ENCODE peak calls at places on chromosome 12, in ten cellular contexts. P is CD8-positive, alpha-beta T cell; W is left lung; I is nephron progenitor cell; Y is fibroblast of mammary gland; C is choroid plexus epithelial cell; B is GM20000; U is adrenal gland; X is neural crest cell; J is fibroblast of the aortic adventitia. G is an unnamed sample.

GRCh38 chr12:6775775-6776174 is 3.5 kb downstream of the LAG3 start:
- DNase-seq in P (no peak), W (no peak), I (no peak), Y (no peak), C (no peak), B (no peak), U (no peak), X (no peak), J (no peak), G (no peak)

GRCh38 chr12:104929926-104930325 is 28.2 kb downstream of the SLC41A2 start:
- DNase-seq in P (no peak), W (no peak), I (no peak), Y (peak), C (no peak), B (no peak), U (no peak), X (no peak), J (no peak), G (peak)

GRCh38 chr12:79897617-79898016 is 37.3 kb downstream of the PPP1R12A start:
- DNase-seq in P (no peak), W (no peak), I (no peak), Y (peak), C (peak), B (no peak), U (no peak), X (no peak), J (peak), G (peak)

GRCh38 chr12:39839072-39839471 is 219.5 kb upstream of the ABCD2 start:
- DNase-seq in P (no peak), W (no peak), I (no peak), Y (no peak), C (no peak), B (no peak), U (no peak), X (no peak), J (no peak), G (no peak)

GRCh38 chr12:106291342-106291741 is 11.2 kb upstream of the TCP11L2 start:
- DNase-seq in P (no peak), W (no peak), I (no peak), Y (no peak), C (no peak), B (no peak), U (no peak), X (no peak), J (no peak), G (no peak)

GRCh38 chr12:95836630-95837239 is 22.0 kb upstream of the SNRPF start:
- DNase-seq in P (no peak), W (no peak), I (no peak), Y (peak), C (peak), B (no peak), U (no peak), X (no peak), J (peak), G (peak)

GRCh38 chr12:2581293-2582045 is 213.3 kb upstream of the FKBP4 start:
- DNase-seq in P (no peak), W (no peak), I (no peak), Y (no peak), C (no peak), B (no peak), U (no peak), X (no peak), J (no peak), G (no peak)

GRCh38 chr12:100077367-100077766 is 65.3 kb downstream of the BLTP3B start:
- DNase-seq in P (no peak), W (no peak), I (no peak), Y (peak), C (peak), B (no peak), U (no peak), X (no peak), J (peak), G (no peak)

GRCh38 chr12:37672655-37673260 is 643.8 kb upstream of the ALG10B start:
- DNase-seq in P (no peak), W (no peak), I (no peak), Y (no peak), C (peak), B (no peak), U (no peak), X (no peak), J (peak), G (peak)
- TF ChIP-seq CTCF in P (no peak), W (peak), I (no peak), Y (peak), C (peak), B (no peak), U (no peak), X (peak), J (peak), G (peak)

GRCh38 chr12:4383304-4383865 is 3.9 kb upstream of the FGF23 start:
- DNase-seq in P (no peak), W (no peak), I (peak), Y (no peak), C (no peak), B (no peak), U (no peak), X (no peak), J (no peak), G (no peak)
- TF ChIP-seq CTCF in P (no peak), W (no peak), I (peak), Y (no peak), C (no peak), B (peak), U (no peak), X (peak), J (no peak), G (no peak)

DNA sequence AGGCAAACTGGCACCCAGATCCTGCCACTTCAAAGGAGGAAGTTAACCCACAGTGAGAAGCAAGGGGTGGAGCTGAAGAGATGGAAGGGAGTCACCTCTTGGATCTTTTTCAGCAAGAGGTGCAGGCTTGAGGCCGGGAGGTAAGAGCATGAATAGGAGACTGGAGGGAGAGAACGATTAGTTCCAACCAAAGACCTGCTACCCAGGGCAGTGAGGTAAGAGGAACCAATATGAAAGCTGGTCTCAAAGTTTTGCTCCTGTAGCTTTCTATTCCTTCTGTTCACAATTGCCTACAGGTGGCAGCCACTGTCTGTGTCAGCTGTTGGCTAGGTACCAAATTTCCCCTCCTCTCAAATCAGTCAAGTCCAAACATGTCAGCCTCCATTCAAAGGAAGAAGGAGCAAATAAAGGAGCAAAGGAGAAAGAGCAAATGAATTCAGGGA is 14.9 kb upstream of the TAC3 start:
- DNase-seq in P (no peak), W (no peak), I (no peak), Y (no peak), C (no peak), B (peak), U (no peak), X (no peak), J (no peak), G (no peak)
- TF ChIP-seq CTCF in P (no peak), W (no peak), I (no peak), Y (no peak), C (no peak), B (no peak), U (no peak), X (no peak), J (no peak), G (no peak)

GRCh38 chr12:120167529-120168095 is 26.9 kb downstream of the GCN1 start:
- DNase-seq in P (no peak), W (no peak), I (no peak), Y (peak), C (no peak), B (no peak), U (no peak), X (no peak), J (no peak), G (no peak)

GRCh38 chr12:120161852-120162251 is 32.7 kb downstream of the GCN1 start:
- DNase-seq in P (no peak), W (peak), I (no peak), Y (no peak), C (no peak), B (no peak), U (no peak), X (no peak), J (no peak), G (no peak)

GRCh38 chr12:120168337-120168736 is 26.2 kb downstream of the GCN1 start:
- DNase-seq in P (no peak), W (no peak), I (no peak), Y (no peak), C (no peak), B (no peak), U (no peak), X (no peak), J (no peak), G (no peak)

GRCh38 chr12:120162763-120163162 is 31.8 kb downstream of the GCN1 start:
- DNase-seq in P (no peak), W (no peak), I (no peak), Y (no peak), C (no peak), B (no peak), U (no peak), X (no peak), J (no peak), G (no peak)

DNA sequence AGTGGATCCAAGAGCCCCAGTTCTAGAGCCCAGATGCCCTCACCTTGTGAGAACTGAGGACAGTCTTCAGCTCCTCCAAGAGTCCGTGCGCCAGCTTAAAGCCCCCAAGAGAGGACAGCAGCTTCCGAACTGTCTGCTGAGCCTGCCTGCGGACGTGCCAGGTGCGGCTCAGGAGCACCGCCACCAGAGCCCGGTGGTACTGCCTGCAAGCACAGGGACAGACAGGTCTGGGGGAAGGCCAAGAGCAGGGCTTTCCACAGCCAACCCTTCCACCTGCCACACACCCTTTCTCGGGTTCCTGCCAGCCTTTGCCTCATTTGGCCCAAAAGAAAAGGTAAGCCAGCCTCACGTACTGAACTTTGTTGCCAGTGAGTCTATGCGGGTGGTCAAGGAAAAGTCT is 30.2 kb downstream of the GCN1 start:
- DNase-seq in P (no peak), W (no peak), I (no peak), Y (no peak), C (no peak), B (no peak), U (no peak), X (no peak), J (no peak), G (no peak)
- TF ChIP-seq CTCF in P (no peak), W (no peak), I (no peak), Y (no peak), C (no peak), B (no peak), U (no peak), X (no peak), J (no peak), G (no peak)

DNA sequence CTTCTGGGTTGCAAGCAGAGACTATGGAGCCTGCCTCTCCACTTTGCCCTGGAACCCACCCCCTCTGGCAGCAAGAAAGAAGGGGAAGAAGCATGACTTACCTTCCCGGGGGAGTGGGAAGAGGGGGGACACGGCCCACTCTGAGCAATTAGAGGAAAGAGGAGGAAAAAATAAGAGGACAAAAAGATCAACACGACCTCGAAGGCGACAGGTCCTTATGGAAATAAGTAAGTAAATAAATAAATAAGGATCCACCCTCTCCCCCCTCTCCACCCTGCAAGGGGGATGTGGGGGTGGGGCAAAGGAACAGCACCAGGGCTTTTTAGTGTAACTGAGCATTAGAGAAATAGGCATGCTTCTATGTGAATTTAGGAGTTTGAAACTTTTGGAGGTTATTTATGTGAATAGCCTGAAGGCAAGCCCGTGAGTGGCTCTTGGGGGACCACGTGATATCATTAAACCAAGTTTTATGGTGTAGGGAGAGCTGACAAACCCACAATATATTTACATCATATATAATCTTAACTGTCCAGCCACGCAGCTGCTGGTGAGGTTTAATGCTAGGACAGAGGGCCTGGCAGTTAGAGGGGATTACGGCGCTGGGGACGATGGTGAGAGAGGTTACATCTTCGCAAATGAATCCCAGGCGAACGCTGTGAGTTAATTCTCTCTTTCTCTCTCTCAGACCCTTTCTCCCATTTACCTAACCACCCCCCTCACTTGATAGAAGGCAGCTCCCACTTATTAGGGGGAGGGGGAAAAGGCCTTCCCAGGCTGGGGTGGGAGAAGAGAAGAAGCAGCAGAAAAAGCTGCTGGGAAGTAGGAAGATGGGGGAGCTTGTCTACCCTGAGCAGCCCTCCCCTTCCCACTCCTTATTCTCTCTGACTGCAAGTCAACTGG is 4.8 kb downstream of the HOXC5 start:
- DNase-seq in P (no peak), W (no peak), I (peak), Y (no peak), C (no peak), B (no peak), U (no peak), X (no peak), J (no peak), G (no peak)
- TF ChIP-seq CTCF in P (no peak), W (no peak), I (no peak), Y (no peak), C (no peak), B (no peak), U (no peak), X (no peak), J (no peak), G (no peak)